ENCODE peak calls at places on chromosome 17, in eight cellular contexts. B is stimulated activated CD8-positive, alpha-beta memory T cell treated with anti-CD3 and anti-CD28 coated beads, Interleukin-4, amount 100 ng/mL, for 24 hours; T is activated CD4-positive, alpha-beta T cell treated with anti-CD3 and anti-CD28 coated beads for 24 hours; Z is NCI-H1417; P is RPMI7951; V is foreskin fibroblast; E is cortex of kidney; M is CD4-positive, alpha-beta T cell. N is an unnamed sample.

GRCh38 chr17:51244041-51244440 is 15.8 kb downstream of the MBTD1 start:
- DNase-seq in B (no peak), T (no peak), Z (no peak), P (no peak), V (no peak), E (no peak), M (no peak), N (no peak)

GRCh38 chr17:75260679-75261335 is 599 bp downstream of the GGA3 start:
- DNase-seq in B (no peak), T (no peak), Z (no peak), P (no peak), V (no peak), E (no peak), M (no peak), N (no peak)

GRCh38 chr17:77110006-77110374 is 30.8 kb upstream of the SEC14L1 start:
- DNase-seq in B (no peak), T (no peak), Z (no peak), P (peak), V (peak), E (no peak), M (no peak), N (no peak)

GRCh38 chr17:42720996-42721583 is 23.8 kb downstream of the EZH1 start:
- DNase-seq in B (no peak), T (peak), Z (peak), P (peak), V (peak), E (no peak), M (no peak), N (peak)

GRCh38 chr17:65388911-65389310 is 172.5 kb downstream of the AXIN2 start:
- DNase-seq in B (no peak), T (no peak), Z (no peak), P (peak), V (peak), E (no peak), M (no peak), N (no peak)

GRCh38 chr17:41547378-41547841 is 19.3 kb upstream of the KRT19 start:
- DNase-seq in B (no peak), T (no peak), Z (peak), P (no peak), V (no peak), E (no peak), M (no peak), N (no peak)

GRCh38 chr17:16214190-16215001 is 938 bp downstream of the NCOR1 start:
- DNase-seq in B (no peak), T (no peak), Z (no peak), P (no peak), V (no peak), E (no peak), M (no peak), N (no peak)

GRCh38 chr17:57881143-57881542 is 31.3 kb upstream of the MRPS23 start:
- DNase-seq in B (no peak), T (no peak), Z (no peak), P (no peak), V (peak), E (no peak), M (no peak), N (no peak)

GRCh38 chr17:29613371-29613837 is 9.3 kb downstream of the CORO6 start:
- DNase-seq in B (peak), T (peak), Z (no peak), P (no peak), V (peak), E (no peak), M (peak), N (peak)

GRCh38 chr17:21089145-21089544 is 37.6 kb upstream of the DHRS7B start:
- DNase-seq in B (no peak), T (no peak), Z (no peak), P (peak), V (peak), E (no peak), M (no peak), N (no peak)

GRCh38 chr17:75531724-75532090 is 6.2 kb downstream of the LLGL2 start:
- DNase-seq in B (no peak), T (no peak), Z (no peak), P (no peak), V (no peak), E (no peak), M (no peak), N (no peak)

GRCh38 chr17:59963738-59964454 is 644 bp downstream of the RNFT1 start:
- DNase-seq in B (peak), T (peak), Z (peak), P (peak), V (peak), E (no peak), M (peak), N (no peak)

GRCh38 chr17:39485555-39485954 is 24.3 kb downstream of the CDK12 start:
- DNase-seq in B (no peak), T (no peak), Z (no peak), P (peak), V (peak), E (no peak), M (no peak), N (no peak)

GRCh38 chr17:41451154-41451728 is 10.5 kb upstream of the KRT38 start:
- DNase-seq in B (no peak), T (no peak), Z (no peak), P (peak), V (peak), E (no peak), M (no peak), N (no peak)

GRCh38 chr17:2690165-2691068 is 21.1 kb downstream of the CLUH start:
- DNase-seq in B (no peak), T (no peak), Z (no peak), P (no peak), V (no peak), E (no peak), M (no peak), N (no peak)

GRCh38 chr17:50634915-50635719 is 436 bp downstream of the ABCC3 start:
- DNase-seq in B (no peak), T (no peak), Z (peak), P (no peak), V (peak), E (no peak), M (no peak), N (no peak)

GRCh38 chr17:79842136-79842655 is 3.0 kb upstream of the CBX4 start:
- DNase-seq in B (no peak), T (no peak), Z (no peak), P (no peak), V (no peak), E (no peak), M (no peak), N (no peak)

GRCh38 chr17:82388223-82388921 is 16.8 kb downstream of the UTS2R start:
- DNase-seq in B (no peak), T (no peak), Z (no peak), P (peak), V (peak), E (no peak), M (no peak), N (no peak)

GRCh38 chr17:67139289-67139688 is 94.9 kb downstream of the CACNG1 start:
- DNase-seq in B (no peak), T (no peak), Z (no peak), P (no peak), V (peak), E (no peak), M (no peak), N (no peak)

GRCh38 chr17:45189002-45189401 is 27.3 kb downstream of the HEXIM2 start:
- DNase-seq in B (no peak), T (no peak), Z (no peak), P (no peak), V (no peak), E (no peak), M (no peak), N (no peak)

GRCh38 chr17:2718150-2718938 is 6.8 kb upstream of the CLUH start:
- DNase-seq in B (no peak), T (no peak), Z (no peak), P (no peak), V (peak), E (no peak), M (no peak), N (no peak)

GRCh38 chr17:31197991-31198390 is 99.0 kb downstream of the OMG start:
- DNase-seq in B (no peak), T (no peak), Z (no peak), P (no peak), V (peak), E (no peak), M (no peak), N (no peak)

GRCh38 chr17:57442914-57443571 is 186.7 kb downstream of the MSI2 start:
- DNase-seq in B (peak), T (no peak), Z (no peak), P (peak), V (no peak), E (no peak), M (peak), N (no peak)

GRCh38 chr17:72699566-72699965 is 392.9 kb downstream of the SLC39A11 start:
- DNase-seq in B (no peak), T (no peak), Z (no peak), P (peak), V (peak), E (no peak), M (no peak), N (no peak)

GRCh38 chr17:28938552-28938951 is 12.8 kb downstream of the PHF12 start:
- DNase-seq in B (no peak), T (no peak), Z (no peak), P (no peak), V (peak), E (no peak), M (no peak), N (no peak)

GRCh38 chr17:68522266-68522665 is 10.0 kb downstream of the PRKAR1A start:
- DNase-seq in B (no peak), T (no peak), Z (no peak), P (no peak), V (no peak), E (no peak), M (no peak), N (no peak)

GRCh38 chr17:50274142-50274944 is at the start of gene TMEM92:
- DNase-seq in B (no peak), T (no peak), Z (peak), P (no peak), V (no peak), E (no peak), M (no peak), N (no peak)

GRCh38 chr17:82168568-82168967 is 44.1 kb downstream of the CCDC57 start:
- DNase-seq in B (no peak), T (no peak), Z (no peak), P (no peak), V (no peak), E (no peak), M (no peak), N (no peak)

GRCh38 chr17:15894258-15894657 is 50.7 kb upstream of the ADORA2B start:
- DNase-seq in B (no peak), T (no peak), Z (no peak), P (no peak), V (no peak), E (no peak), M (no peak), N (no peak)

GRCh38 chr17:77974396-77974795 is 15.9 kb downstream of the TNRC6C start:
- DNase-seq in B (no peak), T (no peak), Z (no peak), P (no peak), V (no peak), E (no peak), M (no peak), N (no peak)

GRCh38 chr17:14792751-14793150 is 472.4 kb downstream of the PMP22 start:
- DNase-seq in B (no peak), T (no peak), Z (no peak), P (no peak), V (no peak), E (no peak), M (no peak), N (no peak)

GRCh38 chr17:7132511-7133094 is 18.0 kb upstream of the ASGR2 start:
- DNase-seq in B (peak), T (peak), Z (peak), P (no peak), V (no peak), E (no peak), M (peak), N (peak)

GRCh38 chr17:43601280-43602050 is 55.3 kb upstream of the ETV4 start:
- DNase-seq in B (no peak), T (no peak), Z (no peak), P (no peak), V (peak), E (no peak), M (no peak), N (no peak)

GRCh38 chr17:17126131-17127110 is 79.7 kb downstream of the PLD6 start:
- DNase-seq in B (no peak), T (no peak), Z (no peak), P (no peak), V (no peak), E (no peak), M (no peak), N (peak)

GRCh38 chr17:79843475-79843916 is 4.3 kb upstream of the CBX4 start:
- DNase-seq in B (no peak), T (no peak), Z (no peak), P (no peak), V (peak), E (no peak), M (no peak), N (no peak)

GRCh38 chr17:7282752-7283321 is 1.3 kb downstream of the SLC2A4 start:
- DNase-seq in B (no peak), T (no peak), Z (no peak), P (no peak), V (no peak), E (no peak), M (no peak), N (no peak)